ENCODE peak calls at places on chromosomes 1 and 21, in seven cellular contexts. Z is aorta, C is mucosa of descending colon, S is colonic mucosa, I is psoas muscle, M is heart right ventricle, R is lower lobe of right lung. E is an unnamed sample. For H3K9me3, the result is how much of the 10 kb centered on the place peaks cover.

GRCh38 chr1:8560611-8561544 is 243.0 kb downstream of the SLC45A1 start:
- DNase-seq in Z (no peak), C (no peak), S (peak), I (no peak), M (no peak), R (no peak), E (no peak)

GRCh38 chr1:117735045-117735992 is 129.5 kb downstream of the TENT5C start:
- DNase-seq in Z (no peak), C (no peak), S (peak), I (no peak), M (peak), R (no peak), E (no peak)

GRCh38 chr1:236507022-236507700 is 16.6 kb upstream of the LGALS8 start:
- DNase-seq in Z (no peak), C (no peak), S (no peak), I (no peak), M (peak), R (no peak), E (no peak)

GRCh38 chr1:204288061-204288588 is 71.6 kb downstream of the PLEKHA6 start:
- DNase-seq in Z (peak), C (peak), S (peak), I (peak), M (peak), R (peak), E (peak)

GRCh38 chr21:21137986-21138385 is 139.8 kb downstream of the NCAM2 start:
- DNase-seq in Z (no peak), C (no peak), S (no peak), I (no peak), M (no peak), R (no peak), E (no peak)

GRCh38 chr1:233080286-233080685 is 129.9 kb downstream of the NTPCR start:
- DNase-seq in Z (no peak), C (no peak), S (no peak), I (no peak), M (no peak), R (no peak), E (no peak)

GRCh38 chr21:44295163-44295601 is 4.7 kb upstream of the PFKL start:
- DNase-seq in Z (no peak), C (no peak), S (no peak), I (no peak), M (no peak), R (no peak), E (no peak)

GRCh38 chr1:41649445-41650175 is 165.1 kb upstream of the EDN2 start:
- DNase-seq in Z (no peak), C (no peak), S (no peak), I (no peak), M (no peak), R (no peak), E (no peak)

GRCh38 chr1:204426035-204426436 is 14.4 kb upstream of the PPP1R15B start:
- DNase-seq in Z (no peak), C (no peak), S (no peak), I (no peak), M (no peak), R (no peak), E (peak)

GRCh38 chr1:20787775-20788488 is 825 bp upstream of the HP1BP3 start:
- DNase-seq in Z (no peak), C (no peak), S (peak), I (no peak), M (no peak), R (no peak), E (no peak)

GRCh38 chr1:10631811-10632481 is 157.2 kb downstream of the PEX14 start:
- DNase-seq in Z (peak), C (peak), S (no peak), I (peak), M (no peak), R (peak), E (peak)

GRCh38 chr1:164308101-164308500 is 250.9 kb upstream of the PBX1 start:
- DNase-seq in Z (no peak), C (no peak), S (no peak), I (no peak), M (no peak), R (no peak), E (no peak)

GRCh38 chr1:238962941-238963340 is 423.4 kb upstream of the CHRM3 start:
- DNase-seq in Z (no peak), C (no peak), S (no peak), I (no peak), M (no peak), R (no peak), E (no peak)

GRCh38 chr1:245999697-246000637 is 507.1 kb downstream of the SMYD3 start:
- DNase-seq in Z (no peak), C (no peak), S (no peak), I (no peak), M (no peak), R (no peak), E (no peak)

GRCh38 chr1:236774926-236775325 is 20.2 kb upstream of the MTR start:
- DNase-seq in Z (no peak), C (no peak), S (no peak), I (no peak), M (peak), R (no peak), E (no peak)

GRCh38 chr1:201269900-201270410 is 13.4 kb upstream of the PKP1 start:
- DNase-seq in Z (no peak), C (no peak), S (no peak), I (no peak), M (no peak), R (no peak), E (no peak)

GRCh38 chr1:85311818-85312217 is 35.4 kb upstream of the BCL10 start:
- DNase-seq in Z (no peak), C (no peak), S (no peak), I (no peak), M (no peak), R (no peak), E (no peak)

GRCh38 chr1:240004086-240004749 is 87.5 kb upstream of the FMN2 start:
- DNase-seq in Z (no peak), C (no peak), S (no peak), I (no peak), M (no peak), R (no peak), E (no peak)

GRCh38 chr21:35225573-35225972 is 176.5 kb upstream of the RUNX1 start:
- DNase-seq in Z (no peak), C (no peak), S (no peak), I (no peak), M (no peak), R (no peak), E (no peak)

GRCh38 chr1:181486098-181486420 is 2.7 kb downstream of the CACNA1E start:
- DNase-seq in Z (no peak), C (no peak), S (no peak), I (peak), M (peak), R (no peak), E (no peak)

GRCh38 chr1:70819231-70819630 is 228.4 kb downstream of the PTGER3 start:
- DNase-seq in Z (no peak), C (no peak), S (no peak), I (no peak), M (no peak), R (no peak), E (no peak)

GRCh38 chr1:7435276-7436055 is 335.6 kb upstream of the VAMP3 start:
- DNase-seq in Z (no peak), C (peak), S (no peak), I (no peak), M (no peak), R (no peak), E (no peak)

GRCh38 chr21:45465611-45466329 is 60.8 kb downstream of the COL18A1 start:
- DNase-seq in Z (peak), C (peak), S (no peak), I (peak), M (no peak), R (no peak), E (no peak)

GRCh38 chr1:154971341-154971998 is 923 bp upstream of the SHC1 start:
- DNase-seq in Z (no peak), C (no peak), S (peak), I (peak), M (no peak), R (no peak), E (peak)

GRCh38 chr1:232170909-232171308 is 459.0 kb downstream of the SIPA1L2 start:
- DNase-seq in Z (no peak), C (no peak), S (no peak), I (no peak), M (no peak), R (no peak), E (no peak)

GRCh38 chr1:33359931-33360330 is 39.0 kb upstream of the A3GALT2 start:
- DNase-seq in Z (no peak), C (no peak), S (no peak), I (no peak), M (no peak), R (no peak), E (no peak)

GRCh38 chr1:193308438-193308837 is 122.0 kb upstream of the B3GALT2 start:
- DNase-seq in Z (no peak), C (no peak), S (no peak), I (no peak), M (no peak), R (no peak), E (no peak)

GRCh38 chr1:30191154-30191702 is 532.2 kb downstream of the MATN1 start:
- DNase-seq in Z (peak), C (no peak), S (peak), I (peak), M (no peak), R (no peak), E (no peak)

GRCh38 chr1:213162338-213162737 is 111.3 kb downstream of the RPS6KC1 start:
- DNase-seq in Z (no peak), C (no peak), S (no peak), I (no peak), M (no peak), R (no peak), E (no peak)

GRCh38 chr1:7896994-7897393 is 43.6 kb downstream of the TNFRSF9 start:
- DNase-seq in Z (no peak), C (no peak), S (no peak), I (no peak), M (no peak), R (no peak), E (no peak)

GRCh38 chr1:237857455-237857854 is 33.3 kb downstream of the ZP4 start:
- DNase-seq in Z (no peak), C (no peak), S (no peak), I (no peak), M (no peak), R (no peak), E (peak)

GRCh38 chr1:109824349-109825115 is 60.8 kb upstream of the EPS8L3 start:
- DNase-seq in Z (no peak), C (no peak), S (no peak), I (no peak), M (no peak), R (no peak), E (no peak)

GRCh38 chr1:152519876-152520275 is 5.6 kb downstream of the CRCT1 start:
- DNase-seq in Z (no peak), C (no peak), S (no peak), I (no peak), M (no peak), R (no peak), E (no peak)
- H3K9me3 ChIP-seq in Z (under half), C (under half), S (under half), I (under half), M (under half), R (under half), E (under half)

GRCh38 chr1:153752072-153752471 is 23.1 kb upstream of the SLC27A3 start:
- DNase-seq in Z (no peak), C (no peak), S (no peak), I (no peak), M (no peak), R (no peak), E (no peak)

GRCh38 chr1:153748903-153749302 is 21.1 kb downstream of the INTS3 start:
- DNase-seq in Z (peak), C (no peak), S (no peak), I (no peak), M (no peak), R (no peak), E (no peak)

GRCh38 chr1:153752561-153753195 is 22.5 kb upstream of the SLC27A3 start:
- DNase-seq in Z (peak), C (no peak), S (no peak), I (no peak), M (no peak), R (no peak), E (no peak)

GRCh38 chr1:153750026-153750995 is 22.5 kb downstream of the INTS3 start:
- DNase-seq in Z (no peak), C (no peak), S (no peak), I (no peak), M (no peak), R (no peak), E (no peak)

DNA sequence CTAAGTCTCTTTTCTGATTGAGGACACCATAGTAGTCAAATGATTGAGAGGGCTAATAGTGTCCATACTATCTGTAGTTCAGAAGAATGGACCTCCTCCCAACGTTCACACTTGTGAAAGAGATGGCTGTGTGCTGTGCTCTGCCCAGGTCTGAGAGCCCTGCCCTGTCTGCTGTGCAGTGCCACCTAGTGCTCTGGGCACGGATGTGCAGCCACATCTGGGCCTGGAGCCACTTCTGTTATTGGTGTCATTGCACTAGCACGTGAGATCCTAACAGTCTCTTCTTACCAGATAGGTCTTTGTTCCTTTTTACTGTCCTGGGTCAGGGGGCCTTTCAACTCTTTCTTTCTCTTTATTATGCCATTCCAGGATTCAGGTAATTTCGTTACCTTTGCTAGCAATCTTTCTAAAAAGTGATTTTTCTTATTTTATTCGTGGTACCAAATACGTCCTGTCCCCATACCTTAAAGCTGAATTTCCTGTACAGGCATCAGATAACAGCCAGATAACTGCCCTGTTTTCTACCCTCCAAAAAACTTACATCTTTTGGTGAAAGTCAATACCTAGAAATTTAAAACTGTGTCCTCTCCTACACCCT is 21.7 kb downstream of the INTS3 start:
- DNase-seq in Z (peak), C (peak), S (peak), I (peak), M (peak), R (peak), E (peak)
- H3K9me3 ChIP-seq in Z (under half), C (under half), S (under half), I (under half), M (under half), R (under half), E (under half)

DNA sequence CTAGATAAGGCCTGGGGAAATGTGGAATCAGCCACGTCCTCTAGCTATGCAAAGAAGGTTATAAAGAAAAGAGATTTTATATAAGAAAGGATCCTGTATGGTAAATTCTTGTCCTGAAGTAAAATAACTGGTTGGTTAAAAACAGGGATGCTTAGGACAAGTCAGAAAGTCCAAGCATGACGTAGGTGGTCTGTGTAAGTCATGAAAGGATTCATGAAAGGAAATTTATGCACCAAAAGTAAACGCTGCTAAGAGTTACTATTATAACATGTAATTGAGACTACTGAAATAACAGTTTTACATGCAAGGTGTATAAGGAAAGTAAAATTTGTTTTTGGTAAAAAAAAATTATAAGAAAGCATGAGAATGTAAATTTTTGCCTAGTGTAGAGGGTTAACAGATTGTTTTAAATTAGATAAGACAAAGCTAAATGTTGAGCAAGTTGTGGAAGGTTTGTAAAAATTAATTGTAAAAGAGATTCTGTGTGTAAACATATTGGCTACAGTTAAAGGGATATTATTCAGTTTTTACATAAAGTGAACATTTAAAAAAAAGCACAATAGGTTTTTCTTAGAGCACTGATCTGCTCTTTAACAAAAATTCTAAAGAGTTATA is 43.9 kb downstream of the PIGK start:
- DNase-seq in Z (no peak), C (no peak), S (no peak), I (no peak), M (no peak), R (no peak), E (no peak)
- H3K9me3 ChIP-seq in Z (under half), C (under half), S (under half), I (under half), M (under half), R (under half), E (under half)

GRCh38 chr1:49190138-49190537 is 413.4 kb upstream of the BEND5 start:
- DNase-seq in Z (no peak), C (no peak), S (no peak), I (no peak), M (no peak), R (no peak), E (no peak)
- H3K9me3 ChIP-seq in Z (under half), C (under half), S (under half), I (under half), M (under half), R (under half), E (under half)

DNA sequence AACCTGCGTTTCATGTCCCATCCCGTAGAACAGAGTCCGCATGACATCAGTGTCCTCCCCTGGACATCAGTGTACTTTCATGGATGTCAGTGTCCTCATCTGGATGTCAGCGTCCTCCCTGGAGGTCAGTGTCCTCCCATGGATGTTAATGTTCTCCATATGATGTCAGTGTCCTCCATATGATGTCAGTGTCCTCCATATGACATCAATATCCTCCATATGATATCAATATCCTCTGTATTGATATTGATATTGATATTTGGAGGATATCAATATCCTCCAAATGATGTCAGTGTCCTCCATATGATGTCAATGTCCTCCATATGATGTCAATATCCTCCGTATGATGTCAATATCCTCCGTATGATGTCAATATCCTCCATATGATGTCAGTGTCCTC is 284.9 kb downstream of the AJAP1 start:
- DNase-seq in Z (no peak), C (no peak), S (no peak), I (no peak), M (no peak), R (no peak), E (no peak)
- H3K9me3 ChIP-seq in Z (under half), C (under half), S (under half), I (under half), M (under half), R (under half), E (under half)

GRCh38 chr1:4974981-4975685 is 320.7 kb downstream of the AJAP1 start:
- DNase-seq in Z (no peak), C (no peak), S (no peak), I (no peak), M (no peak), R (no peak), E (no peak)
- H3K9me3 ChIP-seq in Z (under half), C (under half), S (under half), I (under half), M (under half), R (under half), E (under half)